ENCODE peak calls at places on chromosome 3, in five cellular contexts. N is NCI-H69; W is lower leg skin; M is RPMI7951; P is stimulated activated CD4-positive, alpha-beta T cell treated with anti-CD3 and anti-CD28 coated beads, Interleukin-1b, Interleukin-23, amount 100 ng/mL, for 1 hour. J is an unnamed sample.

GRCh38 chr3:122623430-122623829 is 46.0 kb downstream of the PARP15 start:
- DNase-seq in N (no peak), W (no peak), M (no peak), P (no peak), J (no peak)

GRCh38 chr3:157789162-157789561 is 285.9 kb upstream of the VEPH1 start:
- DNase-seq in N (no peak), W (no peak), M (peak), P (no peak), J (peak)

GRCh38 chr3:119604878-119605277 is 7.2 kb downstream of the PLA1A start:
- DNase-seq in N (no peak), W (no peak), M (peak), P (no peak), J (no peak)

GRCh38 chr3:160686955-160687535 is 10.1 kb downstream of the ARL14 start:
- DNase-seq in N (peak), W (no peak), M (no peak), P (no peak), J (peak)

GRCh38 chr3:80408322-80408721 is 640.5 kb upstream of the ROBO1 start:
- DNase-seq in N (peak), W (no peak), M (no peak), P (no peak), J (no peak)

GRCh38 chr3:81013360-81013759 is 748.1 kb downstream of the GBE1 start:
- DNase-seq in N (no peak), W (no peak), M (no peak), P (no peak), J (no peak)

GRCh38 chr3:127427666-127428065 is 139.8 kb upstream of the PRR20G start:
- DNase-seq in N (no peak), W (no peak), M (no peak), P (no peak), J (no peak)

GRCh38 chr3:122969585-122970453 is 57.7 kb downstream of the SEMA5B start:
- DNase-seq in N (peak), W (peak), M (peak), P (no peak), J (no peak)

GRCh38 chr3:43512749-43513404 is 108.9 kb downstream of the ANO10 start:
- DNase-seq in N (no peak), W (no peak), M (peak), P (no peak), J (no peak)

GRCh38 chr3:129602730-129603560 is 3.5 kb downstream of the PLXND1 start:
- DNase-seq in N (no peak), W (peak), M (peak), P (no peak), J (peak)

J was measured in NCI-H82.